ENCODE peak calls at places on chromosomes 5 and 9, in four cellular contexts. P is GM23248, K is transverse colon, V is tibial artery. M is an unnamed sample. For H3K4me1, the result is how much of the 10 kb centered on the place peaks cover.

GRCh38 chr5:42772265-42772993 is 15.8 kb downstream of the CCDC152 start:
- DNase-seq in P (peak), K (no peak), V (peak), M (no peak)

GRCh38 chr5:122924719-122925395 is 79.4 kb downstream of the SNX24 start:
- DNase-seq in V (no peak), P (no peak), K (no peak), M (no peak)

GRCh38 chr5:5306696-5307095 is 115.8 kb upstream of the ICE1 start:
- DNase-seq in K (no peak), P (peak), V (no peak), M (no peak)

GRCh38 chr9:126474201-126474765 is 139.4 kb upstream of the LMX1B start:
- DNase-seq in V (no peak), K (no peak), P (peak), M (peak)

GRCh38 chr9:92242115-92242778 is 51.2 kb downstream of the IARS1 start:
- DNase-seq in K (no peak), P (peak), V (no peak), M (no peak)

GRCh38 chr5:158979749-158980521 is 119.8 kb downstream of the EBF1 start:
- DNase-seq in K (peak), P (peak), V (peak), M (peak)

GRCh38 chr9:104091708-104092107 is 2.4 kb upstream of the SMC2 start:
- DNase-seq in K (peak), P (peak), V (no peak), M (no peak)

GRCh38 chr5:58060971-58061370 is 398.9 kb downstream of the PLK2 start:
- DNase-seq in K (no peak), P (peak), V (no peak), M (no peak)

GRCh38 chr5:151338734-151339133 is 8.6 kb downstream of the SLC36A2 start:
- DNase-seq in V (no peak), K (no peak), P (no peak), M (no peak)

GRCh38 chr5:73606206-73606753 is 19.7 kb upstream of the ARHGEF28 start:
- DNase-seq in V (no peak), P (no peak), K (no peak), M (no peak)

GRCh38 chr5:77181173-77181572 is 29.3 kb upstream of the PDE8B start:
- DNase-seq in V (no peak), K (no peak), P (no peak), M (no peak)

GRCh38 chr9:71758785-71759184 is 9.5 kb downstream of the CEMIP2 start:
- DNase-seq in P (no peak), K (no peak), V (no peak), M (no peak)

GRCh38 chr5:93519737-93520136 is 61.3 kb downstream of the NR2F1-AS1 start:
- DNase-seq in K (no peak), V (no peak), P (peak), M (no peak)

GRCh38 chr5:56319281-56320242 is 86.4 kb upstream of the ANKRD55 start:
- DNase-seq in V (peak), K (peak), P (peak), M (peak)

DNA sequence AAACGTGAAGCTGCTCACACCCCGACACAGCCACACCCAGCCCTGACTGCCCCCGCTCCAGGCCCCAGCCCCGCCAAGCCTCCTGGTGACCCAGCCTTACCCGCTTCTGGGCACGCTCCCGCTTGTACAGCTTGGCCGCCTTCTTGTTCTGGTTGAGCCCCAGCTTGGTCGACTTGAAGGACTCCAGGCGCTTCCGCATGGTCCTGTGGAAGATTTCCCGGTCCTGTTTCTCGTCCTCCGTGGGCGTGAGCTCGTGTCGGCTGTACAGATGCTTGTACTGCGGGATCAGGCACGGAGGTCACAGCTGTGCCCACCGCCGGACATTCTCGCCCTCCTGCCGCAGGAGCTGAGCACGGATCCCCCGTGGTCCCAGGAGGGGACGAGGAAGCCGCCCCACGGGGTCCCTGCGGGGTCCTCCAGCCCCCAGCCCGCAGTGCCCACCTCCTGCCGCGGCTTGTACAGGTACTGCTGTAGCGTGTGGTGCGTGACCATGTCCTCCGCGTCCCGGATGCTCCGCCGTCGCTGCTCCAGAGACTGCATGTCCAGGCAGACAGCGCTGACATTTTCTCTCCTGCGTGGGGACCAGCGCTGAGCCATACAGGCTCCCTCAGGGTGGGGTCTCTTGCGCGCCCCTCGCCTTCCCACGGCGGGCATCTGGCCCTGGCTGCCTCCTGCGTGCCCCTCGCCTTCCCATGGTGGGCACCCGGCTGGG is 33.3 kb downstream of the EXOC3 start:
- DNase-seq in K (no peak), V (no peak), P (peak), M (no peak)
- H3K4me1 ChIP-seq in K (under half), V (under half), P (under half), M (under half)

GRCh38 chr5:179266291-179267070 is 78.8 kb downstream of the ADAMTS2 start:
- DNase-seq in P (peak), K (peak), V (peak), M (no peak)
- H3K27ac ChIP-seq in P (peak), K (peak), V (peak), M (no peak)

GRCh38 chr5:135038202-135038828 is 4.3 kb upstream of the PITX1 start:
- DNase-seq in V (no peak), K (no peak), P (no peak), M (no peak)

GRCh38 chr5:135038829-135039525 is 4.9 kb upstream of the PITX1 start:
- DNase-seq in V (no peak), P (peak), K (no peak), M (no peak)

GRCh38 chr5:135036405-135036804 is 2.4 kb upstream of the PITX1 start:
- DNase-seq in K (no peak), P (no peak), V (no peak), M (no peak)

GRCh38 chr5:135035678-135036030 is 1.6 kb upstream of the PITX1 start:
- DNase-seq in K (no peak), V (no peak), P (no peak), M (no peak)

DNA sequence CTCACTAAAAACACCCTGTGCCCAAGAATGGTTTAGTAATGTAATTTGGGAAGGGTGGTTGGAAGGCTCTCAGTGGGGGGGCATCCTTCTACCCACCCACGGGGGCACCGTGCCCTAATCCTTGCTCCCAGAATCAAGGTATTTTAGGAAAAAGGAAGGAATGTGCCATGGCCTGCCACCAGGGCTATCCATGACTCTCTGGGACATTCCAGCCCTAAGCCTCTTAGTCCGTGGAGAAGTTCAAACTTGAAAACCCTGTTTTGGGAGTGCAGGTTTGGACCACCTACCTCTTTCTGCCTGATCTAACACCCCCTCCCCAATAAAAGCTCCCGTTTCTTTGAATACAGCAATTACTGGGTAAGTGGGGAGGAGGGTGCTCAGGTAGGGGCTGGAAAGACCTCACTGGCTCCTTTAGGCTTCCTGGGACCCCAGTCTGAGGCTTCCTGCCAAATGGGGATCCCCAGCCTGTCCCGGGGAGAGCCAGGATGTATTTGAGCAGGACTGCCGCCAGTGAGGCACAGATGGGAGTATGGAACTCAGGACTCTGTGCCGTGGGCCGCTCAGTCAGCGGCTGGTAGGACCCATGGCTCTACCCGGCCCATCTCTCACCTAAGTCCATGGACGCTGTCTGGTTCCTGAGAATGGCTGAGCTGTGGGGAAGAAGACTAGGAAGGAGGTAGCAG is 3.6 kb upstream of the PITX1 start:
- DNase-seq in K (no peak), V (no peak), P (no peak), M (no peak)
- H3K4me1 ChIP-seq in K (under half), V (under half), P (under half), M (under half)

DNA sequence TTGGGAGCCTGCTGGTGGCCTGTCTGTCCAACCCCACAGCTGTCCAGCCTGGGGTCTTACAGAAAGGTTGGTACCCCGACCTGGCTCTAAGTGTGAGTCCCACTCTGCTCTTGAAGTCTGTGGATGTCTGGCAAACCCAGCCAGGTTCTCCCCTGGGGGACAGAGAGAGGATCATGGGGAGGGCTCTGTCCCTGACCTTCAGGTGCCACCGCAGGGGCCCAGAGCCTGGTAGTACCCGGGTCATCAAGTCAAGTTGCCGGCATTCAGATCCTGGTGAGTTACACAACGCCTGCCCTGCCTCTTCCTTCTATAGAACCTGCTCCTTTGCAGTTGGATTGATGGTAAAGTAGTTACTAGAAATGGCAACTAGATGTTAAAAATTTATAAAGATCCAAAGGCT is 66.7 kb downstream of the ADAMTS2 start:
- DNase-seq in P (no peak), K (no peak), V (no peak), M (no peak)
- H3K27ac ChIP-seq in P (peak), K (peak), V (peak), M (no peak)